ENCODE peak calls at places on chromosome 1, in ten cellular contexts. J is HTR-8/SVneo; E is naive B cell; P is suprapubic skin; S is CD4-positive, alpha-beta memory T cell; H is NCI-H2107; X is neural progenitor cell; V is fibroblast of the conjunctiva; U is uterus; I is stimulated activated CD8-positive, alpha-beta memory T cell treated with anti-CD3 and anti-CD28 coated beads, Interleukin-15, amount 100 ng/mL, for 1 hour. Y is an unnamed sample.

GRCh38 chr1:63914241-63914640 is 140.4 kb downstream of the ROR1 start:
- DNase-seq in V (no peak), P (no peak), E (no peak), X (no peak), I (no peak), U (no peak), J (no peak), H (no peak), S (no peak), Y (no peak)

GRCh38 chr1:20240012-20240411 is 50.7 kb upstream of the VWA5B1 start:
- DNase-seq in V (no peak), I (no peak), U (no peak), S (no peak), P (no peak), X (no peak), J (no peak), H (no peak), E (no peak), Y (no peak)

GRCh38 chr1:38274974-38275373 is 228.4 kb upstream of the POU3F1 start:
- DNase-seq in I (no peak), X (peak), U (no peak), V (no peak), P (no peak), J (no peak), E (no peak), S (no peak), H (no peak), Y (no peak)

GRCh38 chr1:53406551-53407235 is 52.5 kb upstream of the DMRTB1 start:
- DNase-seq in E (no peak), X (no peak), U (no peak), I (no peak), P (no peak), J (no peak), V (no peak), H (no peak), S (no peak), Y (no peak)

GRCh38 chr1:87959236-87959635 is 630.6 kb downstream of the LMO4 start:
- DNase-seq in V (no peak), H (no peak), I (no peak), U (no peak), X (no peak), P (no peak), E (no peak), J (no peak), S (no peak), Y (no peak)

GRCh38 chr1:2617981-2618470 is 14.8 kb downstream of the MMEL1 start:
- DNase-seq in H (no peak), E (no peak), S (no peak), P (no peak), X (no peak), V (no peak), J (no peak), U (no peak), I (no peak), Y (no peak)

GRCh38 chr1:117275055-117275454 is 64.3 kb upstream of the VTCN1 start:
- DNase-seq in X (no peak), H (no peak), S (no peak), V (no peak), E (no peak), P (no peak), J (no peak), U (no peak), I (no peak), Y (no peak)

GRCh38 chr1:14910947-14911721 is 242.4 kb upstream of the TMEM51 start:
- DNase-seq in S (no peak), H (no peak), J (no peak), X (no peak), V (no peak), U (no peak), P (peak), I (no peak), E (no peak), Y (no peak)

GRCh38 chr1:56754713-56755505 is 64.3 kb downstream of the FYB2 start:
- DNase-seq in P (no peak), U (no peak), I (no peak), X (no peak), V (no peak), H (no peak), E (no peak), J (no peak), S (no peak), Y (no peak)

GRCh38 chr1:77953907-77954306 is 25.0 kb downstream of the FUBP1 start:
- DNase-seq in P (no peak), V (no peak), I (no peak), U (no peak), E (no peak), X (no peak), S (no peak), J (no peak), H (no peak), Y (no peak)

GRCh38 chr1:56411484-56412180 is 167.7 kb downstream of the PLPP3 start:
- DNase-seq in P (no peak), J (no peak), S (no peak), I (no peak), V (no peak), U (peak), E (no peak), H (no peak), X (no peak), Y (no peak)

Y was measured in GM13977.